ENCODE peak calls at places on chromosome 17, in nine cellular contexts. B, N, K, G, P, J, X, V and D are unnamed samples.
A peak's percentile ranks its signal among the peaks of the same experiment; 100 is the strongest.

GRCh38 chr17:8068736-8069586 is 18.6 kb downstream of the ALOX12B start:
- DNase-seq in V (no peak), K (peak; percentile 68), N (no peak), B (no peak), P (peak; percentile 77), X (no peak), G (no peak), J (no peak), D (no peak)

GRCh38 chr17:83191388-83192160 is 112.2 kb downstream of the METRNL start:
- DNase-seq in J (no peak), K (no peak), X (no peak), G (no peak), P (peak; percentile 17), B (no peak), N (peak; percentile 13), V (peak; percentile 1), D (no peak)

GRCh38 chr17:67613961-67614360 is 103.8 kb upstream of the NOL11 start:
- DNase-seq in K (no peak), B (no peak), X (no peak), P (no peak), J (no peak), V (no peak), G (no peak), N (no peak), D (no peak)

GRCh38 chr17:15441315-15441714 is 26.1 kb downstream of the CDRT4 start:
- DNase-seq in X (no peak), P (no peak), B (peak; percentile 34), N (no peak), G (no peak), J (peak; percentile 50), K (no peak), V (no peak), D (no peak)

GRCh38 chr17:41492351-41492750 is 2.6 kb upstream of the KRT36 start:
- DNase-seq in B (no peak), N (peak; percentile 38), J (peak; percentile 33), P (peak; percentile 36), G (no peak), K (no peak), V (no peak), X (no peak), D (no peak)

GRCh38 chr17:17416007-17416399 is 60.8 kb upstream of the MED9 start:
- DNase-seq in G (no peak), J (peak; percentile 83), P (peak; percentile 42), V (no peak), K (no peak), B (peak; percentile 77), X (no peak), N (no peak), D (no peak)

GRCh38 chr17:67315865-67316264 is 50.5 kb downstream of the PSMD12 start:
- DNase-seq in J (no peak), X (no peak), G (no peak), P (no peak), V (no peak), B (no peak), N (no peak), K (no peak), D (no peak)

GRCh38 chr17:45246861-45247428 is 14.9 kb downstream of the SPATA32 start:
- DNase-seq in N (no peak), X (no peak), B (peak; percentile 43), P (no peak), G (no peak), K (no peak), V (no peak), J (peak; percentile 14), D (no peak)

GRCh38 chr17:55433629-55434422 is 12.2 kb upstream of the MMD start:
- DNase-seq in J (peak; percentile 96), K (peak; percentile 64), V (peak; percentile 77), X (no peak), P (peak; percentile 30), B (no peak), G (no peak), N (no peak), D (no peak)

GRCh38 chr17:73261952-73262675 is 434 bp upstream of the CPSF4L start:
- DNase-seq in P (no peak), V (peak; percentile 77), G (no peak), B (no peak), K (peak; percentile 83), X (peak; percentile 77), J (no peak), N (no peak), D (peak; percentile 63)

GRCh38 chr17:9229826-9230201 is 208.5 kb downstream of the NTN1 start:
- DNase-seq in V (no peak), G (no peak), K (no peak), J (no peak), N (no peak), P (no peak), B (no peak), X (no peak), D (peak; percentile 8)

GRCh38 chr17:2202302-2202995 is 101.1 kb downstream of the SMG6 start:
- DNase-seq in N (no peak), V (no peak), K (no peak), X (no peak), G (no peak), J (no peak), P (no peak), B (no peak), D (no peak)

GRCh38 chr17:45271603-45272002 is 9.7 kb upstream of the SPATA32 start:
- DNase-seq in V (no peak), P (no peak), N (no peak), K (no peak), G (no peak), J (no peak), B (no peak), X (no peak), D (no peak)

GRCh38 chr17:45743626-45744326 is 40.3 kb upstream of the CRHR1 start:
- DNase-seq in V (no peak), X (peak; percentile 12), B (no peak), K (no peak), N (no peak), P (no peak), J (no peak), G (no peak), D (no peak)

DNA sequence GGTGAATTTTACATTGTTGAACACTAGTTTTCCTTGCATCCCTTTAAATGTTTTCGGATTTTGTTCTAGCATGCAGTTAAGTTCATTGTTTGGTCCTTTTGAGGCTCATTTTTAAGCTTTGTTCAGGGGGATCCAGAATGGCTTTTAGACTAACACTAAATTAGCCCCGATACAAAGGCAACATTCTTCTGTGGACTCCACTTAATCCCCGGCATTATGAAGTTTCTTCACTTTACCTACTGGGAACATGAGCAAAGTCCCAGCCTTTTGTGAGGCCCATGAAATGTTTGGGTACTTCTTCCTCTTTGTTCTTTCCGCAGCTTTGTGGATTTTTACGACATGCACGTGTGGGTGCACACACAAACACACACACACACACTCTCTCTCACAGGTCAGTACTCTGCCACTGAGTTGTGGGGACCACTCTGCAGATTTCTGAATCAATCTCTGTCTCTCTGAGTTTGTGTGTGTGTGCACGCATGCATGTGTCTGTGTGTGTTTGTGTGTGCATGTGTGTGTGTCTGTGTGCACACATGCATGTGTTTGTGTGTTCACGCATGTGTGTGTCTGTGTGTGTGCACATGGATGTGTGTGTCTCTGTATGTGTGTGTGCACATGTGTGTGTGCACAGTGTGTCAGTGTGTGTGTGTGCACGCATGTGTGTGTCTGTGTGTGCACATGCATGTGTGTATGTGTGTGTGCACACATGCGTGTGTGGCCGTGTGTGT is 240.4 kb upstream of the TNRC6C start:
- DNase-seq in X (no peak), N (no peak), V (no peak), G (no peak), K (no peak), P (no peak), B (no peak), J (no peak), D (no peak)
- TF ChIP-seq POLR2A in X (no peak), N (no peak), V (no peak), G (no peak), K (no peak), P (no peak), B (no peak), J (no peak), D (no peak)

DNA sequence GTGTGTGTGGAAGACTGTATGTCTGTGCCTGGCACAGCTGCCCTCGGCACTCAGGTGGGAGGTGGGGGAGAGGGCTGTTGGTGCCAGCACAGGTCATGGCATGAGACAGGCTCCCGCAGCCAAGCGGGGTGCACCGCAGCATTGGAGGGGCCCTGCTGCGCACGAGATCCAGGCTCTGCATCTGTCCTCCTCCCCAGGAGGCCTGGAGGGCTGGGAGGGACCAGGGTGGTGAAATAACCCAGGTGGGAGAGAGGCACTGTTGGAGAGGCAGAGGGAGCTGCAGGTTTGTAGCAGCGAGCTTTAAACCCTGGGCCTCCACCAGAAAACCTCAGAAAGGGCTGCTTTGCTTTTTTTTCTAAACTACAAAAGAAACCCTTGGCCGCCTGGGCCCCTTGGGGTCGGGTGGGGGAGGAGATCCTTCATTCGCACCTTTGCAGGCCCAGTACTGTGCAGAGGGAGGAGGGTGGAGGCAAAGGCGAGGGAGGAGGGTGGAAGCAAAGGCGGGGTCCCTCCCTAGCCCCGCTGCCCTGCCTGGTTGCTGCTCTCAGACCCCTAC is 241.7 kb downstream of the SEC14L1 start:
- DNase-seq in N (no peak), X (no peak), P (no peak), J (no peak), B (no peak), G (no peak), K (no peak), V (no peak), D (no peak)
- TF ChIP-seq CTCF in N (no peak), X (no peak), P (no peak), J (no peak), B (no peak), G (no peak), K (no peak), V (peak; percentile 13), D (no peak)

DNA sequence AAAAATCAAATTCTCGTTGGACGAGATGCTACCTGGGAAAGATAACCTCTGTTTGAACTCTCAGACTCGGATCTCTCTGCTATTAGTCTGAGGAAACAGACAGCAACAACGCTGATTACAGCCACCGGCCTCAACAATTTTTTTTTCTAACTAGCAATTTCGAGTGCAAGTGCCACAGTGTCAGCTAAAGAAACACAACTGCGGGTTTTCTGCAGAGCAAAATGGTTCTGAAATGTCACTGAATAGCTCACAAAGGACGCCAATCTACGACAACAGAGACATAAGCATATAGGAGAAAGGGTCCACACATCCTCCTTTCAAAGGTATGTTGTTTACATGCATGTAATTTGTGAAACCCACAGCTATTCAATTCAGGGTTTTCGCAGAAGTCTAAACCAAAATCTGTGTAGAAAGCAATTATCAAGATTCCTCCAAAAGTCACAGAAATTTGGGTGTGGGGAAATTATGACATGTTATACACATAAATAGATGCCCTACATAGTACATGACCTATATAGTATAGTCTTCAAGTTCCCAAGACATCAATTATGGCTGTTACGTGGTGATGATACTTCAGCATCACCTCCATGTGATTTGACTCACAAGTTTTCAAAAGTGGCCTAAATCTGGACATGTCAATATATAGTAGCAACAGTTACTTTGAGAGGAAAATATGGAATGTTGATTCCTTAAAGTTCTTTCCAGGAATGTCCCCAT is 135.7 kb downstream of the SKAP1 start:
- DNase-seq in X (no peak), G (no peak), V (no peak), B (no peak), P (no peak), K (no peak), J (no peak), N (no peak), D (no peak)
- H3K27ac ChIP-seq in X (no peak overlapping the region), G (no peak overlapping the region), V (no peak overlapping the region), B (peak overlapping the region; percentile 41), P (no peak overlapping the region), K (no peak overlapping the region), J (no peak overlapping the region), N (no peak overlapping the region), D (no peak overlapping the region)

DNA sequence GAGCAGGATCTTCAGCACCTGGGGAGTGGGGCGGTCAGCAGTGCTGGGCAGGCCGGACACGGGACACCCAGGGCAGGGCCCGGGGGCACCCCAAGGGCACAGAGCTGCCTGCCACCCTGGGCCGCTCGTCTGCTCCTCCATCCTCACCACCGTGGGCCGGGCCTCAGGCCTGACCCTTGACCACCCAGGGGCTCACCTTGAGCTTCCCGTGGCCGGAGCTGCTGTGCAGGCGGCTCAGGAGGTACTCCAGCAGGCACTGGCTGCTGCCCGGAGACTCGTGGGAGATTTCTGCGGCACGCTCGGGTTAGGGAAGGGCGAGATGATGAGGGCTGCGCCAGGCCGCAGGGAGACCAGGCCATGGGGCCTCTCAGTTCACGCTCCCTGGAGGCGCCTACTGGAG is 2.1 kb downstream of the TEPSIN start:
- DNase-seq in P (no peak), J (no peak), X (no peak), V (no peak), G (no peak), N (no peak), K (no peak), B (no peak), D (no peak)
- TF ChIP-seq POLR2A in P (no peak), J (no peak), X (no peak), V (no peak), G (no peak), N (no peak), K (no peak), B (no peak), D (no peak)